ENCODE peak calls at places on chromosome 5, in five cellular contexts. One of them, this sample, is unnamed.

GRCh38 chr5:150612905-150613670 is 27.4 kb upstream of the SYNPO start:
- DNase-seq in NCI-H774: no peak
- DNase-seq in NT2/D1: no peak
- DNase-seq in HEK293T: no peak
- DNase-seq in fibroblast of the aortic adventitia: peak
- DNase-seq in this sample: no peak

GRCh38 chr5:33725846-33726245 is 165.9 kb downstream of the ADAMTS12 start:
- DNase-seq in HEK293T: no peak
- DNase-seq in NT2/D1: no peak
- DNase-seq in fibroblast of the aortic adventitia: peak
- DNase-seq in NCI-H774: no peak
- DNase-seq in this sample: no peak

GRCh38 chr5:132293066-132293991 is 865 bp upstream of the SLC22A4 start:
- DNase-seq in NCI-H774: peak
- DNase-seq in HEK293T: peak
- DNase-seq in fibroblast of the aortic adventitia: peak
- DNase-seq in NT2/D1: peak
- DNase-seq in this sample: peak

GRCh38 chr5:84564311-84564710 is 179.6 kb upstream of the EDIL3 start:
- DNase-seq in fibroblast of the aortic adventitia: peak
- DNase-seq in NT2/D1: no peak
- DNase-seq in HEK293T: no peak
- DNase-seq in NCI-H774: no peak
- DNase-seq in this sample: no peak

GRCh38 chr5:146533882-146534281 is 17.9 kb upstream of the GPR151 start:
- DNase-seq in fibroblast of the aortic adventitia: no peak
- DNase-seq in NT2/D1: no peak
- DNase-seq in HEK293T: no peak
- DNase-seq in NCI-H774: no peak
- DNase-seq in this sample: no peak

GRCh38 chr5:154478224-154478565 is at the start of gene HAND1:
- DNase-seq in HEK293T: peak
- DNase-seq in NCI-H774: peak
- DNase-seq in fibroblast of the aortic adventitia: no peak
- DNase-seq in NT2/D1: peak
- DNase-seq in this sample: peak

GRCh38 chr5:172792693-172793570 is 21.9 kb upstream of the DUSP1 start:
- DNase-seq in NCI-H774: no peak
- DNase-seq in fibroblast of the aortic adventitia: no peak
- DNase-seq in HEK293T: no peak
- DNase-seq in NT2/D1: no peak
- DNase-seq in this sample: no peak

GRCh38 chr5:149611327-149611726 is 30.0 kb downstream of the ARHGEF37 start:
- DNase-seq in NCI-H774: no peak
- DNase-seq in NT2/D1: no peak
- DNase-seq in HEK293T: no peak
- DNase-seq in fibroblast of the aortic adventitia: peak
- DNase-seq in this sample: no peak

GRCh38 chr5:172731286-172732073 is 39.5 kb downstream of the DUSP1 start:
- DNase-seq in HEK293T: no peak
- DNase-seq in NCI-H774: no peak
- DNase-seq in fibroblast of the aortic adventitia: no peak
- DNase-seq in NT2/D1: no peak
- DNase-seq in this sample: no peak

GRCh38 chr5:135977375-135977928 is 22.7 kb upstream of the LECT2 start:
- DNase-seq in NT2/D1: peak
- DNase-seq in NCI-H774: no peak
- DNase-seq in fibroblast of the aortic adventitia: no peak
- DNase-seq in HEK293T: peak
- DNase-seq in this sample: no peak

GRCh38 chr5:176781638-176782570 is 28.5 kb upstream of the UNC5A start:
- DNase-seq in NCI-H774: no peak
- DNase-seq in HEK293T: no peak
- DNase-seq in fibroblast of the aortic adventitia: no peak
- DNase-seq in NT2/D1: no peak
- DNase-seq in this sample: no peak

GRCh38 chr5:119397518-119398380 is 41.9 kb downstream of the TNFAIP8 start:
- DNase-seq in NT2/D1: no peak
- DNase-seq in HEK293T: no peak
- DNase-seq in fibroblast of the aortic adventitia: peak
- DNase-seq in NCI-H774: no peak
- DNase-seq in this sample: no peak

GRCh38 chr5:172801184-172801671 is 30.2 kb upstream of the DUSP1 start:
- DNase-seq in fibroblast of the aortic adventitia: peak
- DNase-seq in NT2/D1: no peak
- DNase-seq in HEK293T: no peak
- DNase-seq in NCI-H774: no peak
- DNase-seq in this sample: no peak

GRCh38 chr5:3393122-3393963 is 202.3 kb upstream of the IRX1 start:
- DNase-seq in fibroblast of the aortic adventitia: no peak
- DNase-seq in HEK293T: no peak
- DNase-seq in NT2/D1: no peak
- DNase-seq in NCI-H774: no peak
- DNase-seq in this sample: no peak

GRCh38 chr5:151150484-151151262 is 6.9 kb downstream of the ANXA6 start:
- DNase-seq in fibroblast of the aortic adventitia: peak
- DNase-seq in HEK293T: no peak
- DNase-seq in NCI-H774: no peak
- DNase-seq in NT2/D1: no peak
- DNase-seq in this sample: peak

GRCh38 chr5:95822408-95823240 is at the start of gene GLRX:
- DNase-seq in HEK293T: peak
- DNase-seq in fibroblast of the aortic adventitia: peak
- DNase-seq in NT2/D1: peak
- DNase-seq in NCI-H774: peak
- DNase-seq in this sample: peak

GRCh38 chr5:5497132-5497748 is 74.8 kb downstream of the ICE1 start:
- DNase-seq in HEK293T: peak
- DNase-seq in NT2/D1: no peak
- DNase-seq in fibroblast of the aortic adventitia: peak
- DNase-seq in NCI-H774: peak
- DNase-seq in this sample: peak

GRCh38 chr5:172778223-172778814 is 7.3 kb upstream of the DUSP1 start:
- DNase-seq in HEK293T: no peak
- DNase-seq in NT2/D1: no peak
- DNase-seq in fibroblast of the aortic adventitia: peak
- DNase-seq in NCI-H774: no peak
- DNase-seq in this sample: no peak

GRCh38 chr5:148186248-148187003 is 16.4 kb upstream of the SPINK6 start:
- DNase-seq in NT2/D1: no peak
- DNase-seq in HEK293T: no peak
- DNase-seq in NCI-H774: no peak
- DNase-seq in fibroblast of the aortic adventitia: peak
- DNase-seq in this sample: no peak

GRCh38 chr5:25544652-25545249 is 900.0 kb upstream of the CDH10 start:
- DNase-seq in NCI-H774: no peak
- DNase-seq in HEK293T: peak
- DNase-seq in NT2/D1: peak
- DNase-seq in fibroblast of the aortic adventitia: no peak
- DNase-seq in this sample: no peak

GRCh38 chr5:66958126-66958983 is 238.2 kb downstream of the CD180 start:
- DNase-seq in NCI-H774: no peak
- DNase-seq in HEK293T: no peak
- DNase-seq in fibroblast of the aortic adventitia: peak
- DNase-seq in NT2/D1: no peak
- DNase-seq in this sample: no peak

GRCh38 chr5:35061216-35061615 is 13.5 kb upstream of the AGXT2 start:
- DNase-seq in HEK293T: no peak
- DNase-seq in fibroblast of the aortic adventitia: peak
- DNase-seq in NCI-H774: no peak
- DNase-seq in NT2/D1: no peak
- DNase-seq in this sample: no peak

GRCh38 chr5:2802693-2803365 is 51.4 kb upstream of the IRX2 start:
- DNase-seq in HEK293T: no peak
- DNase-seq in fibroblast of the aortic adventitia: no peak
- DNase-seq in NCI-H774: peak
- DNase-seq in NT2/D1: no peak
- DNase-seq in this sample: no peak

GRCh38 chr5:6162175-6162574 is 216.2 kb downstream of the MED10 start:
- DNase-seq in HEK293T: no peak
- DNase-seq in fibroblast of the aortic adventitia: peak
- DNase-seq in NCI-H774: no peak
- DNase-seq in NT2/D1: no peak
- DNase-seq in this sample: no peak

GRCh38 chr5:122434547-122434946 is 122.5 kb downstream of the SNCAIP start:
- DNase-seq in NCI-H774: no peak
- DNase-seq in NT2/D1: no peak
- DNase-seq in HEK293T: no peak
- DNase-seq in fibroblast of the aortic adventitia: no peak
- DNase-seq in this sample: peak

GRCh38 chr5:98994636-98995035 is 65.8 kb upstream of the CHD1 start:
- DNase-seq in HEK293T: no peak
- DNase-seq in fibroblast of the aortic adventitia: no peak
- DNase-seq in NCI-H774: no peak
- DNase-seq in NT2/D1: no peak
- DNase-seq in this sample: no peak

GRCh38 chr5:149205625-149206523 is 64.6 kb downstream of the ABLIM3 start:
- DNase-seq in fibroblast of the aortic adventitia: peak
- DNase-seq in HEK293T: no peak
- DNase-seq in NCI-H774: no peak
- DNase-seq in NT2/D1: no peak
- DNase-seq in this sample: no peak

GRCh38 chr5:109161914-109162683 is 247.7 kb downstream of the PJA2 start:
- DNase-seq in NT2/D1: no peak
- DNase-seq in NCI-H774: no peak
- DNase-seq in HEK293T: no peak
- DNase-seq in fibroblast of the aortic adventitia: peak
- DNase-seq in this sample: no peak

GRCh38 chr5:67255881-67256280 is 59.3 kb upstream of the CD180 start:
- DNase-seq in NT2/D1: no peak
- DNase-seq in NCI-H774: no peak
- DNase-seq in fibroblast of the aortic adventitia: no peak
- DNase-seq in HEK293T: no peak
- DNase-seq in this sample: no peak

GRCh38 chr5:171895076-171895475 is 109.5 kb downstream of the SMIM23 start:
- DNase-seq in HEK293T: no peak
- DNase-seq in NT2/D1: no peak
- DNase-seq in fibroblast of the aortic adventitia: no peak
- DNase-seq in NCI-H774: no peak
- DNase-seq in this sample: no peak

GRCh38 chr5:104400941-104401340 is 838.4 kb upstream of the NUDT12 start:
- DNase-seq in NT2/D1: no peak
- DNase-seq in HEK293T: no peak
- DNase-seq in fibroblast of the aortic adventitia: no peak
- DNase-seq in NCI-H774: no peak
- DNase-seq in this sample: no peak

This sample was measured in COR-L47.